ENCODE peak calls at places on chromosomes 3 and 15, in seven cellular contexts. One of them, this sample, is unnamed.

GRCh38 chr15:47688573-47689086 is 28.7 kb upstream of the SEMA6D start:
- DNase-seq in stimulated activated CD8-positive, alpha-beta memory T cell treated with anti-CD3 and anti-CD28 coated beads, Interleukin-4, amount 100 ng/mL, for 24 hours: no peak
- DNase-seq in A673: peak
- DNase-seq in GM04504: peak
- DNase-seq in T-helper 9 cell: no peak
- DNase-seq in stimulated activated CD4-positive, alpha-beta T cell treated with anti-CD3 and anti-CD28 coated beads, Interleukin-1b, Interleukin-23, amount 100 ng/mL, for 24 hours: no peak
- DNase-seq in EL: peak
- DNase-seq in this sample: no peak

GRCh38 chr3:36305929-36306520 is 74.3 kb upstream of the STAC start:
- DNase-seq in stimulated activated CD8-positive, alpha-beta memory T cell treated with anti-CD3 and anti-CD28 coated beads, Interleukin-4, amount 100 ng/mL, for 24 hours: no peak
- DNase-seq in A673: no peak
- DNase-seq in GM04504: no peak
- DNase-seq in T-helper 9 cell: no peak
- DNase-seq in stimulated activated CD4-positive, alpha-beta T cell treated with anti-CD3 and anti-CD28 coated beads, Interleukin-1b, Interleukin-23, amount 100 ng/mL, for 24 hours: no peak
- DNase-seq in EL: peak
- DNase-seq in this sample: no peak

GRCh38 chr15:98946301-98947255 is 61.0 kb downstream of the PGPEP1L start:
- DNase-seq in stimulated activated CD8-positive, alpha-beta memory T cell treated with anti-CD3 and anti-CD28 coated beads, Interleukin-4, amount 100 ng/mL, for 24 hours: no peak
- DNase-seq in A673: no peak
- DNase-seq in GM04504: no peak
- DNase-seq in T-helper 9 cell: no peak
- DNase-seq in stimulated activated CD4-positive, alpha-beta T cell treated with anti-CD3 and anti-CD28 coated beads, Interleukin-1b, Interleukin-23, amount 100 ng/mL, for 24 hours: no peak
- DNase-seq in EL: peak
- DNase-seq in this sample: no peak

GRCh38 chr3:42880183-42880582 is 4.5 kb upstream of the CYP8B1 start:
- DNase-seq in stimulated activated CD8-positive, alpha-beta memory T cell treated with anti-CD3 and anti-CD28 coated beads, Interleukin-4, amount 100 ng/mL, for 24 hours: no peak
- DNase-seq in A673: no peak
- DNase-seq in GM04504: no peak
- DNase-seq in T-helper 9 cell: no peak
- DNase-seq in stimulated activated CD4-positive, alpha-beta T cell treated with anti-CD3 and anti-CD28 coated beads, Interleukin-1b, Interleukin-23, amount 100 ng/mL, for 24 hours: no peak
- DNase-seq in EL: no peak
- DNase-seq in this sample: no peak

GRCh38 chr15:40943764-40944365 is 9.4 kb upstream of the CHAC1 start:
- DNase-seq in stimulated activated CD8-positive, alpha-beta memory T cell treated with anti-CD3 and anti-CD28 coated beads, Interleukin-4, amount 100 ng/mL, for 24 hours: no peak
- DNase-seq in A673: no peak
- DNase-seq in GM04504: no peak
- DNase-seq in T-helper 9 cell: no peak
- DNase-seq in stimulated activated CD4-positive, alpha-beta T cell treated with anti-CD3 and anti-CD28 coated beads, Interleukin-1b, Interleukin-23, amount 100 ng/mL, for 24 hours: no peak
- DNase-seq in EL: no peak
- DNase-seq in this sample: no peak

GRCh38 chr15:38062679-38063078 is 128.2 kb downstream of the TMCO5A start:
- DNase-seq in stimulated activated CD8-positive, alpha-beta memory T cell treated with anti-CD3 and anti-CD28 coated beads, Interleukin-4, amount 100 ng/mL, for 24 hours: no peak
- DNase-seq in A673: no peak
- DNase-seq in GM04504: no peak
- DNase-seq in T-helper 9 cell: no peak
- DNase-seq in stimulated activated CD4-positive, alpha-beta T cell treated with anti-CD3 and anti-CD28 coated beads, Interleukin-1b, Interleukin-23, amount 100 ng/mL, for 24 hours: no peak
- DNase-seq in EL: no peak
- DNase-seq in this sample: no peak

GRCh38 chr15:88664151-88664778 is 25.4 kb downstream of the ISG20 start:
- DNase-seq in stimulated activated CD8-positive, alpha-beta memory T cell treated with anti-CD3 and anti-CD28 coated beads, Interleukin-4, amount 100 ng/mL, for 24 hours: no peak
- DNase-seq in A673: no peak
- DNase-seq in GM04504: no peak
- DNase-seq in T-helper 9 cell: peak
- DNase-seq in stimulated activated CD4-positive, alpha-beta T cell treated with anti-CD3 and anti-CD28 coated beads, Interleukin-1b, Interleukin-23, amount 100 ng/mL, for 24 hours: no peak
- DNase-seq in EL: peak
- DNase-seq in this sample: no peak

GRCh38 chr15:38471974-38472373 is 18.0 kb downstream of the FAM98B start:
- DNase-seq in stimulated activated CD8-positive, alpha-beta memory T cell treated with anti-CD3 and anti-CD28 coated beads, Interleukin-4, amount 100 ng/mL, for 24 hours: no peak
- DNase-seq in A673: no peak
- DNase-seq in GM04504: no peak
- DNase-seq in T-helper 9 cell: no peak
- DNase-seq in stimulated activated CD4-positive, alpha-beta T cell treated with anti-CD3 and anti-CD28 coated beads, Interleukin-1b, Interleukin-23, amount 100 ng/mL, for 24 hours: no peak
- DNase-seq in EL: peak
- DNase-seq in this sample: no peak

GRCh38 chr3:15269091-15269989 is 63.0 kb downstream of the SH3BP5 start:
- DNase-seq in stimulated activated CD8-positive, alpha-beta memory T cell treated with anti-CD3 and anti-CD28 coated beads, Interleukin-4, amount 100 ng/mL, for 24 hours: peak
- DNase-seq in A673: peak
- DNase-seq in GM04504: peak
- DNase-seq in T-helper 9 cell: peak
- DNase-seq in stimulated activated CD4-positive, alpha-beta T cell treated with anti-CD3 and anti-CD28 coated beads, Interleukin-1b, Interleukin-23, amount 100 ng/mL, for 24 hours: peak
- DNase-seq in EL: peak
- DNase-seq in this sample: no peak

GRCh38 chr3:73094127-73094526 is 32.7 kb downstream of the EBLN2 start:
- DNase-seq in stimulated activated CD8-positive, alpha-beta memory T cell treated with anti-CD3 and anti-CD28 coated beads, Interleukin-4, amount 100 ng/mL, for 24 hours: no peak
- DNase-seq in A673: peak
- DNase-seq in GM04504: no peak
- DNase-seq in T-helper 9 cell: no peak
- DNase-seq in stimulated activated CD4-positive, alpha-beta T cell treated with anti-CD3 and anti-CD28 coated beads, Interleukin-1b, Interleukin-23, amount 100 ng/mL, for 24 hours: no peak
- DNase-seq in EL: peak
- DNase-seq in this sample: no peak

GRCh38 chr3:196533260-196533681 is 18.1 kb upstream of the SMCO1 start:
- DNase-seq in stimulated activated CD8-positive, alpha-beta memory T cell treated with anti-CD3 and anti-CD28 coated beads, Interleukin-4, amount 100 ng/mL, for 24 hours: no peak
- DNase-seq in A673: peak
- DNase-seq in GM04504: no peak
- DNase-seq in T-helper 9 cell: no peak
- DNase-seq in stimulated activated CD4-positive, alpha-beta T cell treated with anti-CD3 and anti-CD28 coated beads, Interleukin-1b, Interleukin-23, amount 100 ng/mL, for 24 hours: no peak
- DNase-seq in EL: no peak
- DNase-seq in this sample: no peak

GRCh38 chr15:33031324-33031736 is 163.2 kb downstream of the FMN1 start:
- DNase-seq in stimulated activated CD8-positive, alpha-beta memory T cell treated with anti-CD3 and anti-CD28 coated beads, Interleukin-4, amount 100 ng/mL, for 24 hours: no peak
- DNase-seq in A673: no peak
- DNase-seq in GM04504: peak
- DNase-seq in T-helper 9 cell: no peak
- DNase-seq in stimulated activated CD4-positive, alpha-beta T cell treated with anti-CD3 and anti-CD28 coated beads, Interleukin-1b, Interleukin-23, amount 100 ng/mL, for 24 hours: no peak
- DNase-seq in EL: peak
- DNase-seq in this sample: no peak

GRCh38 chr15:101145362-101145761 is 106.5 kb downstream of the CHSY1 start:
- DNase-seq in stimulated activated CD8-positive, alpha-beta memory T cell treated with anti-CD3 and anti-CD28 coated beads, Interleukin-4, amount 100 ng/mL, for 24 hours: no peak
- DNase-seq in A673: no peak
- DNase-seq in GM04504: no peak
- DNase-seq in T-helper 9 cell: no peak
- DNase-seq in stimulated activated CD4-positive, alpha-beta T cell treated with anti-CD3 and anti-CD28 coated beads, Interleukin-1b, Interleukin-23, amount 100 ng/mL, for 24 hours: no peak
- DNase-seq in EL: peak
- DNase-seq in this sample: no peak

GRCh38 chr3:189170559-189170958 is 1.2 kb upstream of the TPRG1 start:
- DNase-seq in stimulated activated CD8-positive, alpha-beta memory T cell treated with anti-CD3 and anti-CD28 coated beads, Interleukin-4, amount 100 ng/mL, for 24 hours: no peak
- DNase-seq in A673: no peak
- DNase-seq in GM04504: no peak
- DNase-seq in T-helper 9 cell: no peak
- DNase-seq in stimulated activated CD4-positive, alpha-beta T cell treated with anti-CD3 and anti-CD28 coated beads, Interleukin-1b, Interleukin-23, amount 100 ng/mL, for 24 hours: no peak
- DNase-seq in EL: peak
- DNase-seq in this sample: no peak

GRCh38 chr15:57911247-57911646 is 154.3 kb downstream of the ALDH1A2 start:
- DNase-seq in stimulated activated CD8-positive, alpha-beta memory T cell treated with anti-CD3 and anti-CD28 coated beads, Interleukin-4, amount 100 ng/mL, for 24 hours: no peak
- DNase-seq in A673: no peak
- DNase-seq in GM04504: no peak
- DNase-seq in T-helper 9 cell: no peak
- DNase-seq in stimulated activated CD4-positive, alpha-beta T cell treated with anti-CD3 and anti-CD28 coated beads, Interleukin-1b, Interleukin-23, amount 100 ng/mL, for 24 hours: no peak
- DNase-seq in EL: no peak
- DNase-seq in this sample: no peak

GRCh38 chr15:74365619-74366445 is 1.6 kb downstream of the CYP11A1 start:
- DNase-seq in stimulated activated CD8-positive, alpha-beta memory T cell treated with anti-CD3 and anti-CD28 coated beads, Interleukin-4, amount 100 ng/mL, for 24 hours: no peak
- DNase-seq in A673: no peak
- DNase-seq in GM04504: no peak
- DNase-seq in T-helper 9 cell: no peak
- DNase-seq in stimulated activated CD4-positive, alpha-beta T cell treated with anti-CD3 and anti-CD28 coated beads, Interleukin-1b, Interleukin-23, amount 100 ng/mL, for 24 hours: no peak
- DNase-seq in EL: peak
- DNase-seq in this sample: no peak

GRCh38 chr3:189710620-189711388 is 79.6 kb downstream of the TP63 start:
- DNase-seq in stimulated activated CD8-positive, alpha-beta memory T cell treated with anti-CD3 and anti-CD28 coated beads, Interleukin-4, amount 100 ng/mL, for 24 hours: no peak
- DNase-seq in A673: peak
- DNase-seq in GM04504: peak
- DNase-seq in T-helper 9 cell: no peak
- DNase-seq in stimulated activated CD4-positive, alpha-beta T cell treated with anti-CD3 and anti-CD28 coated beads, Interleukin-1b, Interleukin-23, amount 100 ng/mL, for 24 hours: no peak
- DNase-seq in EL: peak
- DNase-seq in this sample: no peak

GRCh38 chr3:152047465-152047864 is 174.0 kb downstream of the SUCNR1 start:
- DNase-seq in stimulated activated CD8-positive, alpha-beta memory T cell treated with anti-CD3 and anti-CD28 coated beads, Interleukin-4, amount 100 ng/mL, for 24 hours: no peak
- DNase-seq in A673: no peak
- DNase-seq in GM04504: no peak
- DNase-seq in T-helper 9 cell: no peak
- DNase-seq in stimulated activated CD4-positive, alpha-beta T cell treated with anti-CD3 and anti-CD28 coated beads, Interleukin-1b, Interleukin-23, amount 100 ng/mL, for 24 hours: no peak
- DNase-seq in EL: no peak
- DNase-seq in this sample: no peak

This sample was measured in NCI-H1105 treated with DMSO at 0.1 percent for 48 hours.